ENCODE peak calls at places on chromosomes 1 and 21, in eight cellular contexts. R is NCI-H1417; O is anterior cingulate cortex; I is naive thymus-derived CD4-positive, alpha-beta T cell; L is iris pigment epithelial cell; M is GM06990; D is HEK293T; S is amniotic stem cell. C is an unnamed sample.
A peak's percentile ranks its signal among the peaks of the same experiment; 100 is the strongest.

GRCh38 chr1:98260421-98260820 is 339.6 kb upstream of the DPYD start:
- DNase-seq in S (no peak), I (no peak), O (no peak), M (no peak), L (no peak), R (no peak), D (no peak), C (no peak)

GRCh38 chr1:51280321-51281096 is 44.4 kb downstream of the RNF11 start:
- DNase-seq in I (no peak), R (no peak), L (peak; percentile 17), S (no peak), M (no peak), O (no peak), D (no peak), C (no peak)

GRCh38 chr1:153940756-153941155 is 5.8 kb downstream of the DENND4B start:
- DNase-seq in S (no peak), D (no peak), M (no peak), I (no peak), O (no peak), R (no peak), L (no peak), C (no peak)

GRCh38 chr21:42939581-42940413 is 14.4 kb upstream of the ERVH48-1 start:
- DNase-seq in L (peak; percentile 98), M (no peak), S (peak; percentile 92), R (no peak), I (no peak), O (peak; percentile 15), D (no peak), C (peak; percentile 73)

GRCh38 chr1:185157599-185158469 is 867 bp downstream of the SWT1 start:
- DNase-seq in L (peak; percentile 21), S (no peak), I (peak; percentile 8), D (peak; percentile 12), O (no peak), M (no peak), R (peak; percentile 56), C (no peak)

GRCh38 chr1:228212415-228212965 is 4.6 kb downstream of the OBSCN start:
- DNase-seq in I (no peak), S (no peak), D (no peak), O (no peak), L (no peak), M (no peak), R (no peak), C (no peak)

GRCh38 chr1:246795094-246795671 is 71.0 kb downstream of the SCCPDH start:
- DNase-seq in I (no peak), L (no peak), O (no peak), D (no peak), S (no peak), R (peak; percentile 47), M (no peak), C (no peak)

GRCh38 chr1:174191255-174191906 is 32.1 kb downstream of the RABGAP1L start:
- DNase-seq in I (no peak), O (no peak), S (peak; percentile 70), D (no peak), L (peak; percentile 73), R (no peak), M (no peak), C (no peak)

GRCh38 chr1:234408757-234409156 is 35.5 kb downstream of the COA6 start:
- DNase-seq in I (peak; percentile 62), S (no peak), M (no peak), R (no peak), L (no peak), D (no peak), O (no peak), C (no peak)

GRCh38 chr1:235649722-235650163 is at the start of gene GNG4:
- DNase-seq in D (peak; percentile 67), R (peak; percentile 96), S (no peak), M (no peak), I (peak; percentile 12), L (no peak), O (no peak), C (no peak)

GRCh38 chr1:151839457-151840409 is at the start of gene C2CD4D:
- DNase-seq in D (no peak), R (peak; percentile 92), M (peak; percentile 69), O (peak; percentile 80), L (peak; percentile 16), I (peak; percentile 61), S (no peak), C (peak; percentile 74)

GRCh38 chr1:15650433-15650832 is 33.2 kb downstream of the DDI2 start:
- DNase-seq in D (no peak), M (no peak), O (no peak), R (no peak), L (no peak), I (no peak), S (no peak), C (no peak)

GRCh38 chr1:163378554-163378953 is 56.8 kb downstream of the NUF2 start:
- DNase-seq in I (no peak), M (no peak), O (no peak), R (no peak), D (no peak), S (no peak), L (no peak), C (no peak)

GRCh38 chr1:33274446-33274845 is 18.2 kb downstream of the ZNF362 start:
- DNase-seq in O (no peak), I (no peak), L (no peak), R (no peak), M (no peak), S (no peak), D (no peak), C (no peak)

GRCh38 chr1:162772571-162773154 is 17.8 kb upstream of the HSD17B7 start:
- DNase-seq in R (no peak), O (no peak), I (no peak), S (peak; percentile 25), D (no peak), M (no peak), L (peak; percentile 18), C (no peak)

GRCh38 chr21:41770901-41771624 is 4.2 kb upstream of the RIPK4 start:
- DNase-seq in I (no peak), D (no peak), M (no peak), S (no peak), R (no peak), L (no peak), O (no peak), C (no peak)

GRCh38 chr1:17250601-17251000 is 1.7 kb downstream of the PADI3 start:
- DNase-seq in D (no peak), R (no peak), M (no peak), L (no peak), I (no peak), O (no peak), S (no peak), C (no peak)